ENCODE peak calls at places on chromosomes 7 and 10, in five cellular contexts. B, D, A, V and G are unnamed samples.

GRCh38 chr10:59006511-59007306 is 169.7 kb upstream of the PHYHIPL start:
- DNase-seq in B (peak; percentile 59), D (peak; percentile 47), A (no peak), V (peak; percentile 87), G (peak; percentile 81)

GRCh38 chr7:142153400-142153799 is 41.9 kb downstream of the MGAM2 start:
- DNase-seq in B (no peak), D (peak; percentile 16), A (no peak), V (no peak), G (peak; percentile 25)

GRCh38 chr10:114507449-114507848 is 103.1 kb upstream of the AFAP1L2 start:
- DNase-seq in B (no peak), D (peak; percentile 97), A (peak; percentile 93), V (no peak), G (no peak)

GRCh38 chr7:119037941-119038340 is 813.4 kb downstream of the ANKRD7 start:
- DNase-seq in B (no peak), D (peak; percentile 16), A (no peak), V (no peak), G (no peak)

GRCh38 chr10:45421231-45422097 is 47.4 kb downstream of the ALOX5 start:
- DNase-seq in B (no peak), D (peak; percentile 25), A (no peak), V (peak; percentile 8), G (no peak)

GRCh38 chr10:24900888-24901685 is 51.3 kb downstream of the PRTFDC1 start:
- DNase-seq in B (no peak), D (no peak), A (no peak), V (no peak), G (no peak)

GRCh38 chr10:56715262-56715661 is 354.2 kb upstream of the ZWINT start:
- DNase-seq in B (no peak), D (no peak), A (no peak), V (no peak), G (no peak)

GRCh38 chr10:69336952-69337311 is 58.6 kb downstream of the HK1 start:
- DNase-seq in B (no peak), D (no peak), A (no peak), V (no peak), G (no peak)

GRCh38 chr7:131249003-131249402 is 78.7 kb upstream of the MKLN1 start:
- DNase-seq in B (peak; percentile 74), D (peak; percentile 25), A (peak; percentile 30), V (peak; percentile 98), G (no peak)

GRCh38 chr10:93250010-93250409 is 176.3 kb downstream of the CYP26A1 start:
- DNase-seq in B (no peak), D (no peak), A (no peak), V (no peak), G (no peak)

GRCh38 chr7:92731327-92732063 is 104.9 kb downstream of the CDK6 start:
- DNase-seq in B (no peak), D (no peak), A (no peak), V (peak; percentile 47), G (no peak)

GRCh38 chr10:5563237-5563961 is 38.6 kb downstream of the CALML3 start:
- DNase-seq in B (no peak), D (peak; percentile 10), A (no peak), V (no peak), G (peak; percentile 50)

DNA sequence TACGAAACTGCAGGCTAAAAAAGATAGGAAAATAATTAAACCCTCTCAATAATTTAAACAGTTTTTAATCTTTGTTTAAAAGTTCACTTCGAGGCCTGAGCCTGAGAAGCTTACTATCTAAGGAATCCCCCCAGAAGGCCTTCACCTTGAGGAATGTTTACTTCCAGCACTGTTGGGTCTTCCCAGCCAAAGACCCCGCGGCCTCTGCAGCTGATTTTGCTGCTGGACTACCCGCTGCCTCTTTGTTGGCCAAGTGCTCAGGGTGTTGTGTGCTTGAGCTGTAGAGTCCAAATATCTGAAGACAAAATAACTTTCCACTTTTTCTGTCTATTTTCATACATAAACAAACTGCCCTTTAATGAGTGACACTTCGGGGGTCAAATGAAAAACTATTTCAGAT is 292.7 kb downstream of the GLRX3 start:
- DNase-seq in B (no peak), D (no peak), A (no peak), V (no peak), G (no peak)
- H3K9me3 ChIP-seq in B (no peaks in the 10 kb centered on the region), D (no peaks in the 10 kb centered on the region), A (no peaks in the 10 kb centered on the region), V (no peaks in the 10 kb centered on the region), G (no peaks in the 10 kb centered on the region)

GRCh38 chr7:2261611-2262010 is 19.6 kb downstream of the NUDT1 start:
- DNase-seq in B (no peak), D (no peak), A (no peak), V (no peak), G (no peak)
- H3K4me1 ChIP-seq in B (no peaks in the 10 kb centered on the region), D (no peaks in the 10 kb centered on the region), A (no peaks in the 10 kb centered on the region), V (no peaks in the 10 kb centered on the region), G (no peaks in the 10 kb centered on the region)

DNA sequence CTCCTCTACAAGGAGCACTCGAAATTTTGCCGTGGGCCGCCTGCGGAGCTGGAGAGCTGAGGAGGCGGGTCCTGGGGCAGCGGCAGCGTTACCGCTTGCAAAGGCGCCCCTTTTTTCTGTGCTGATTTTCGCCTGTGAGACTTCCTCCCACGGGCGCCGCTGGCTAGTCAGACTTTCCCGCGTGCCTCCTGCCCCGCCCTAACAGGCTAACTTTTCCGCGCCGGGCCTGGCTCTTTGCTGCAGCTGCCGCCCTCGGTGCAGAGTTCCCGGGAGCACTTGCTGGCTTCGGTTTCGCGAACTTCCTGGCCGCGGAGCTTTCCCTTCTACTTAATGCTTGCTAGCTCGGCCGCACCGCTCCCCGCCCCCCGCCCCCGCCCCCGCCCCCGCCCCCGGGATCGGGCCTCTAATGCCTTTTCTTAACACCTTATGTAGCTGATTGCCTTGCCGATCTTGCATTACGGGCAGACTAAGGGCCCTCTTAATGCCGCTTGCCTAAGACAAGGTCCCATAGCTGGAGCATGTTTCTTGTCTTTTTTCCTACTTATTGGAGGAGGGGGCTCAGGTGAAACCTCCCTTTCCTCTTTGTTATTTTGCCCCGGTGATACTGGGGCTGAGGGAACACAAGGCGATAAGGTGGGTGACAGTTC is 37.9 kb upstream of the RASGEF1A start:
- DNase-seq in B (peak; percentile 51), D (peak; percentile 65), A (peak; percentile 80), V (peak; percentile 20), G (peak; percentile 67)
- H3K4me3 ChIP-seq in B (peak overlapping the region; percentile 50), D (no peak overlapping the region), A (peak overlapping the region; percentile 28), V (peak overlapping the region; percentile 48), G (peak overlapping the region; percentile 24)

GRCh38 chr7:64999165-65000004 is 7.1 kb downstream of the ERV3-1 start:
- DNase-seq in B (peak; percentile 37), D (peak; percentile 77), A (no peak), V (peak; percentile 57), G (peak; percentile 96)
- H3K9me3 ChIP-seq in B (no peaks in the 10 kb centered on the region), D (no peaks in the 10 kb centered on the region), A (no peaks in the 10 kb centered on the region), V (no peaks in the 10 kb centered on the region), G (no peaks in the 10 kb centered on the region)

GRCh38 chr10:79158402-79159097 is 89.8 kb downstream of the ZMIZ1 start:
- DNase-seq in B (no peak), D (no peak), A (no peak), V (no peak), G (peak; percentile 61)
- H3K4me1 ChIP-seq in B (peaks cover 74% of the 10 kb centered on the region), D (peaks cover 86% of the 10 kb centered on the region), A (peaks cover 14% of the 10 kb centered on the region), V (peaks cover 71% of the 10 kb centered on the region), G (peaks cover 48% of the 10 kb centered on the region)

GRCh38 chr7:122310119-122311021 is 5.8 kb upstream of the FEZF1 start:
- DNase-seq in B (no peak), D (no peak), A (no peak), V (no peak), G (peak; percentile 21)
- H3K4me3 ChIP-seq in B (peak overlapping the region; percentile 39), D (peak overlapping the region; percentile 4), A (peak overlapping the region; percentile 6), V (peak overlapping the region; percentile 47), G (peak overlapping the region; percentile 18)

GRCh38 chr10:42421812-42422211 is 216.6 kb downstream of the ZNF33B start:
- DNase-seq in B (no peak), D (no peak), A (no peak), V (no peak), G (no peak)
- H3K9me3 ChIP-seq in B (no peaks in the 10 kb centered on the region), D (no peaks in the 10 kb centered on the region), A (no peaks in the 10 kb centered on the region), V (no peaks in the 10 kb centered on the region), G (no peaks in the 10 kb centered on the region)

GRCh38 chr7:16650266-16650665 is 4.3 kb downstream of the BZW2 start:
- DNase-seq in B (no peak), D (no peak), A (no peak), V (no peak), G (no peak)
- H3K4me1 ChIP-seq in B (peaks cover 11% of the 10 kb centered on the region), D (peaks cover 43% of the 10 kb centered on the region), A (peaks cover 5% of the 10 kb centered on the region), V (peaks cover 4% of the 10 kb centered on the region), G (peaks cover 58% of the 10 kb centered on the region)

DNA sequence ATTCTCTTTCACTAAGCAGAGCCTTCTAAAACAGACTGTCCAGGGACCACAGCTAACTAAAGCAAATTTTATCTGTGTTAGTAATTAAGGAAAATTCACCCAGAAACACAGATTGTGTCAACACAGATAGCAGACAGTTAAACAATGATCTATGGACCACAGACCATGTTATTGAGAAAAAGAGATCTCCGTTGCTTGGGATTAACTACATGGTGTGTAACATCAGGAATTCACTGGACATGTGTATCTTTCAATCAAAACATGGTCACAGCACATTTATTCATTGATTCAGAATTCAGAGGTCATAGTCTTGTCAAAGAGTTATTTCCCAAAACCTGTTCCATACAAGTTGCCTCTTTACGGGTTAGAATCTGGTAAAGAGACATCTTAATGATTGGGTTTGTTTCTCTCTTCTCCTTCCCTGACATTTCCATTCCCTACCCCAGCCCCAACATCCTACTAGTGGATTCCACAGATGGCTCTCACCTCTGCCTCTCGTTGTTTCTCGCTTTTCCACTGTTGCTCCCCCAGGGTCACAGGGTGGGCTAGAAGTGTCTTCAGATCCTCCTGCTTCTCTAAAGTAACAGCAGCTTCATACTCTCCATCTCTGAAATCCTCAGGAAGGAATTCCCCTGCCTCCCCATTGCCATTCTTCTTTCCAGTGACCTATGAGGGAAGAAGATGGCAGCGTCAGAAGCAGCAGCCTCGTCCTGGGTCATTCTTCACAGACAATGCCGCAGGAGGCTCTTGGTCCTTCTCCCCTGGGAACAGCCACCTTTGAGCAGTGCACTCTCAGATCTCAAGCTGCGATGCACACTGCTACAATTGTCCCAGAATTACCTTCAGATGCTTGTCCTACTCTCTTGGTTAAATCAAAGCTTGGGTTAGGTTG is 958 bp downstream of the ANKRD1 start:
- DNase-seq in B (no peak), D (no peak), A (no peak), V (no peak), G (no peak)
- H3K4me3 ChIP-seq in B (no peak overlapping the region), D (no peak overlapping the region), A (no peak overlapping the region), V (no peak overlapping the region), G (peak overlapping the region; percentile 16)